ENCODE peak calls at places on chromosomes 2 and 18, in six cellular contexts. B, F, E, K, V and O are unnamed samples.

GRCh38 chr2:20015482-20016083 is 3.1 kb upstream of the MATN3 start:
- DNase-seq in B (no peak), F (no peak), E (no peak), K (no peak), V (peak; percentile 58), O (peak; percentile 24)

GRCh38 chr2:117956036-117956791 is 57.7 kb downstream of the CCDC93 start:
- DNase-seq in B (no peak), F (no peak), E (no peak), K (no peak), V (no peak), O (no peak)

GRCh38 chr2:88737385-88737784 is 45.9 kb downstream of the RPIA start:
- DNase-seq in B (no peak), F (no peak), E (no peak), K (no peak), V (peak; percentile 19), O (no peak)

GRCh38 chr2:32061973-32062861 is 1.1 kb upstream of the SPAST start:
- DNase-seq in B (peak; percentile 20), F (peak; percentile 62), E (no peak), K (peak; percentile 58), V (peak; percentile 28), O (no peak)

GRCh38 chr2:9099341-9099751 is 95.9 kb upstream of the MBOAT2 start:
- DNase-seq in B (no peak), F (no peak), E (peak; percentile 60), K (no peak), V (no peak), O (peak; percentile 62)

GRCh38 chr2:3581367-3582262 is 6.6 kb downstream of the RPS7 start:
- DNase-seq in B (no peak), F (no peak), E (no peak), K (no peak), V (no peak), O (no peak)

GRCh38 chr2:30385327-30385726 is 61.7 kb upstream of the LCLAT1 start:
- DNase-seq in B (no peak), F (no peak), E (no peak), K (no peak), V (peak; percentile 32), O (no peak)

GRCh38 chr2:111624401-111625156 is 259.4 kb downstream of the ANAPC1 start:
- DNase-seq in B (no peak), F (no peak), E (no peak), K (no peak), V (peak; percentile 50), O (no peak)

GRCh38 chr2:187581125-187581896 is 27.1 kb upstream of the TFPI start:
- DNase-seq in B (peak; percentile 16), F (no peak), E (no peak), K (no peak), V (peak; percentile 68), O (no peak)

GRCh38 chr2:40395169-40396023 is 56.5 kb downstream of the SLC8A1 start:
- DNase-seq in B (no peak), F (no peak), E (no peak), K (no peak), V (peak; percentile 25), O (no peak)

GRCh38 chr2:170455617-170456426 is 259.3 kb upstream of the SP5 start:
- DNase-seq in B (no peak), F (no peak), E (no peak), K (no peak), V (no peak), O (no peak)

GRCh38 chr2:204109681-204110080 is 173.1 kb downstream of the ICOS start:
- DNase-seq in B (peak; percentile 12), F (no peak), E (no peak), K (no peak), V (no peak), O (no peak)

GRCh38 chr18:22032392-22032961 is 136.9 kb upstream of the GATA6 start:
- DNase-seq in B (no peak), F (no peak), E (no peak), K (no peak), V (peak; percentile 89), O (no peak)

GRCh38 chr18:40046596-40046995 is 1908.4 kb upstream of the PIK3C3 start:
- DNase-seq in B (no peak), F (no peak), E (no peak), K (no peak), V (no peak), O (no peak)

GRCh38 chr2:161556440-161556839 is 67.8 kb upstream of the SLC4A10 start:
- DNase-seq in B (no peak), F (no peak), E (no peak), K (no peak), V (no peak), O (no peak)

GRCh38 chr2:227862741-227863588 is 8.5 kb upstream of the DAW1 start:
- DNase-seq in B (no peak), F (peak; percentile 60), E (no peak), K (peak; percentile 31), V (peak; percentile 90), O (no peak)

GRCh38 chr18:63141777-63142176 is 177.8 kb downstream of the BCL2 start:
- DNase-seq in B (no peak), F (no peak), E (no peak), K (no peak), V (no peak), O (no peak)

GRCh38 chr2:109685453-109685852 is 71.3 kb downstream of the SOWAHC start:
- DNase-seq in B (no peak), F (no peak), E (no peak), K (no peak), V (no peak), O (no peak)

GRCh38 chr2:32641180-32641579 is 13.3 kb downstream of the TTC27 start:
- DNase-seq in B (no peak), F (no peak), E (no peak), K (no peak), V (no peak), O (no peak)

GRCh38 chr18:9775172-9775571 is 67.1 kb downstream of the RAB31 start:
- DNase-seq in B (no peak), F (no peak), E (no peak), K (no peak), V (peak; percentile 5), O (no peak)